ENCODE peak calls at places on chromosomes 12 and 14, in five cellular contexts. M is hepatocyte, W is epithelial cell of prostate, X is heart left ventricle, Y is tibial nerve. S is an unnamed sample.

GRCh38 chr12:98162906-98163678 is 352.3 kb upstream of the TMPO start:
- DNase-seq in X (peak), M (no peak), Y (no peak), W (no peak), S (no peak)

GRCh38 chr14:71758198-71758955 is 173.9 kb upstream of the RGS6 start:
- DNase-seq in X (no peak), Y (no peak), M (no peak), W (no peak), S (no peak)

GRCh38 chr14:93905623-93906022 is 21.5 kb upstream of the FAM181A start:
- DNase-seq in Y (no peak), M (peak), W (no peak), X (no peak), S (no peak)

GRCh38 chr14:34539407-34540180 is at the start of gene EAPP:
- DNase-seq in X (peak), W (peak), M (peak), Y (peak), S (no peak)

GRCh38 chr14:41280745-41281144 is 325.9 kb upstream of the LRFN5 start:
- DNase-seq in M (peak), W (no peak), Y (no peak), X (no peak), S (no peak)

GRCh38 chr12:6868211-6869048 is 1.1 kb downstream of the TPI1 start:
- DNase-seq in M (no peak), X (no peak), Y (no peak), W (no peak), S (peak)

GRCh38 chr12:28879379-28879778 is 269.7 kb upstream of the FAR2 start:
- DNase-seq in M (no peak), W (no peak), Y (no peak), X (no peak), S (no peak)

GRCh38 chr12:8157484-8158198 is 826 bp downstream of the ZNF705A start:
- DNase-seq in W (no peak), M (no peak), X (no peak), Y (no peak), S (no peak)

GRCh38 chr12:19436931-19437330 is 2.4 kb upstream of the AEBP2 start:
- DNase-seq in W (peak), X (no peak), M (no peak), Y (no peak), S (no peak)

GRCh38 chr12:39503445-39503844 is 60.5 kb upstream of the KIF21A start:
- DNase-seq in X (no peak), W (peak), Y (no peak), M (no peak), S (no peak)

GRCh38 chr14:91032250-91032649 is 28.2 kb downstream of the RPS6KA5 start:
- DNase-seq in M (no peak), W (no peak), Y (no peak), X (no peak), S (no peak)

GRCh38 chr12:48285751-48286650 is 64.7 kb downstream of the ZNF641 start:
- DNase-seq in X (no peak), W (no peak), M (no peak), Y (no peak), S (no peak)

DNA sequence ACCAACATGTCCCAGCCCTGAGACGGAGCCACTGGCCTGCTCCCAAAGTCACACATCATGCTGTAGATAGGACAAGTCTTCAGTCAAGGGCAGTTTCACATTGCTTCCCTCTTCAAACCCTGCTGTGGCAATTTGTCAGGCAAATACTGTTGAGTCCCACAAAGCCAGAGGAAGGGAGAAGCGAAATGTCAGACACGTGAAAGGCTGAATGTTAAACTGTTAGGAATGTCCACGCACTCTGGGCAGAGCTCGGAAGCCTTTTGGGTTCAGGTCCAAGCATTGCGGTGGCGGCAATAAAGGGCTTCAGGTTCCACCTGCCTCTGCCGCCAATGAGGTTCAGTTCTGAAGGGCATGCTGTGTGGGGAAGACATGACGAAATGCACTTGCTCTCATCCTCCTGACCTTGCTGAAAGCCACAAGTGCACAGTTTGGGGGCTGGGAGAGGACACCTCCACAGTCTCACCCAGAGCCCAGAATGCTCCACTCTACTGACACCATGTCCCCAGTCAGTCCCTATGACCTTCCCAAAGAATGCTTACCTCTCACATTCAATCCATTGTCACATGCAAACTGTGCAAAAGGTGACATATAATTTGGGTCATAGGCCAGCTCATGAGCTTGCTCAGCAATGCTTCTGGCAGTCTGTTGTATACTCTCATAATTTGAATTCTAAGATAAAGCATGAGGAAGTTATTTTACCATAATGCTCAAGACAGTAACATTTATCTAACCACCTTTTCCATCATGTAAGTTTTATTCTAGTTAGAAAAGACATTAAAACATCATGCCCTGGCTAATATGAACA is 35.7 kb downstream of the RAD9B start:
- DNase-seq in X (peak), W (peak), M (peak), Y (no peak), S (no peak)
- H3K27ac ChIP-seq in X (peak), W (peak), M (peak), Y (peak), S (no peak)

GRCh38 chr12:85733441-85733840 is 102.8 kb downstream of the RASSF9 start:
- DNase-seq in M (peak), W (no peak), X (no peak), Y (no peak), S (no peak)
- H3K27ac ChIP-seq in M (no peak), W (no peak), X (no peak), Y (no peak), S (no peak)

GRCh38 chr14:23322568-23323517 is 1.6 kb downstream of the PABPN1 start:
- DNase-seq in M (no peak), X (no peak), Y (no peak), W (no peak), S (no peak)
- H3K27ac ChIP-seq in M (peak), X (peak), Y (peak), W (peak), S (peak)

GRCh38 chr12:77064891-77065360 is 443 bp downstream of the E2F7 start:
- DNase-seq in W (no peak), Y (no peak), M (no peak), X (no peak), S (no peak)
- H3K27ac ChIP-seq in W (peak), Y (peak), M (peak), X (no peak), S (no peak)

DNA sequence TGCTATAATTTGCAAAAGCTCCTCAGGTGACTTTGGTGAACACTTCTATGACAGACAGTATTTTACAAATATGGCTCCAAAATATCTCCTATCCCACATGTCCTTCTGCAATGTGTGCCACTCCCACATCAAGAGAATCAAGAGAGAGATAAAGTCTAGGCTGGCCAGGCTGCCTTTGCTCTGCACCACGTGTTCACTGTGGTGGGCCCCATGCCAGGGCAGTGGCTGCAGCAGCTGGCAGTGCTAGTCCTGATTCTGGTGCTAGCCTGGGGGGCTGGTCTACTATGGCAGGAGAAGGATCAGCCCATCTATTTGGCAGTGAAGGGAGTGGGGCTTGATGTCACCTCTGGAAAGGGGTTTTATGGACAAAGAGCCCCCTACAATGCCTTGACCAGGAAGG is 86.3 kb downstream of the DRAM1 start:
- DNase-seq in X (no peak), W (no peak), Y (no peak), M (no peak), S (no peak)
- H3K27ac ChIP-seq in X (no peak), W (no peak), Y (no peak), M (no peak), S (no peak)

GRCh38 chr14:42965512-42965911 is 1358.8 kb downstream of the LRFN5 start:
- DNase-seq in Y (no peak), W (no peak), M (no peak), X (no peak), S (no peak)
- H3K27ac ChIP-seq in Y (no peak), W (no peak), M (no peak), X (no peak), S (peak)

DNA sequence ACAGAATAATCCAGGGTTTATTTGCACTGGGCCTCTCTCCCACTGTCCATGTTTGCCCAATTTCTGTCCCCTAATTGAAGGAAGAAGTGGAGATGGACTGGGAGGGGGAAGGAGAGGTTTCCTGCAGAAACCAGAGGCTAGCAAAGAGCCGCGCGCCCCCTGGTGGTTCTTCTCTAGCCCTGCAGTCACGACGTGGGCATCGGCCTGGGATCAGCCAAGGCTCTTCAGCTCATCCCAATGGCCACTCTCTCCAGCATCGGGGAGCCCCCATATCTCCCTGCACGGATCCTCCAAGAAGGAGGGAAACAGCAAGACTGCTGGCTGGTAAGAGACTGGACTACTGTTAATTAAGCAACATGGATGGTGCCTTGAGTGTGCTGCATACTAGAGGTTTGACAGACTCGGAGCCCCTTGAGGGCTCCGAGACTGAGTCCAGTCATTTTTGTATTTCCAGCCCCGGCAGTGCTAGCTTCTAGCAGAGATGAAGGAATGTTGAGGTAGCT is 18.7 kb downstream of the ZBTB39 start:
- DNase-seq in X (peak), M (peak), W (no peak), Y (peak), S (no peak)
- H3K27ac ChIP-seq in X (no peak), M (no peak), W (no peak), Y (no peak), S (no peak)

GRCh38 chr12:81359736-81360135 is 281.9 kb downstream of the ACSS3 start:
- DNase-seq in Y (no peak), W (no peak), X (no peak), M (no peak), S (no peak)
- H3K27ac ChIP-seq in Y (no peak), W (no peak), X (no peak), M (no peak), S (peak)